ENCODE peak calls at places on chromosomes 13 and 19, in ten cellular contexts. H is psoas muscle, N is PC-9, L is esophagus squamous epithelium, K is colonic mucosa, U is thoracic aorta, W is epithelial cell of prostate, T is body of pancreas, J is tibial nerve, C is testis. Q is an unnamed sample.

GRCh38 chr13:37386276-37386675 is 212.3 kb downstream of the POSTN start:
- DNase-seq in H (no peak), N (no peak), L (no peak), K (no peak), U (no peak), W (no peak), T (no peak), J (no peak), C (no peak), Q (no peak)

GRCh38 chr19:38035515-38036495 is 128.8 kb downstream of the SIPA1L3 start:
- DNase-seq in H (no peak), N (no peak), L (no peak), K (no peak), U (no peak), W (no peak), T (no peak), J (no peak), C (no peak), Q (no peak)

GRCh38 chr13:110317496-110318195 is 10.6 kb downstream of the COL4A2 start:
- DNase-seq in H (no peak), N (no peak), L (no peak), K (no peak), U (no peak), W (no peak), T (no peak), J (no peak), C (no peak), Q (no peak)

GRCh38 chr13:103884139-103884723 is 818.0 kb upstream of the SLC10A2 start:
- DNase-seq in H (no peak), N (no peak), L (no peak), K (no peak), U (no peak), W (no peak), T (no peak), J (no peak), C (no peak), Q (no peak)

GRCh38 chr13:45879666-45880065 is 28.1 kb upstream of the SIAH3 start:
- DNase-seq in H (peak; percentile 70), N (no peak), L (no peak), K (no peak), U (no peak), W (no peak), T (no peak), J (no peak), C (no peak), Q (no peak)

GRCh38 chr13:36858285-36858684 is 39.3 kb downstream of the RFXAP start:
- DNase-seq in H (no peak), N (peak; percentile 45), L (no peak), K (no peak), U (no peak), W (no peak), T (no peak), J (peak; percentile 8), C (no peak), Q (no peak)

GRCh38 chr19:13008926-13009787 is 13.9 kb downstream of the NFIX start:
- DNase-seq in H (no peak), N (no peak), L (no peak), K (no peak), U (no peak), W (no peak), T (no peak), J (no peak), C (no peak), Q (no peak)

GRCh38 chr13:99690426-99691189 is 189.3 kb downstream of the TM9SF2 start:
- DNase-seq in H (no peak), N (no peak), L (no peak), K (no peak), U (no peak), W (no peak), T (no peak), J (no peak), C (no peak), Q (no peak)

GRCh38 chr13:79485014-79485441 is 4.1 kb downstream of the NDFIP2 start:
- DNase-seq in H (peak; percentile 14), N (peak; percentile 97), L (no peak), K (peak; percentile 61), U (no peak), W (peak; percentile 80), T (peak; percentile 41), J (no peak), C (no peak), Q (no peak)

GRCh38 chr19:3879656-3880055 is 829 bp upstream of the ATCAY start:
- DNase-seq in H (no peak), N (no peak), L (no peak), K (no peak), U (no peak), W (no peak), T (no peak), J (no peak), C (no peak), Q (no peak)

GRCh38 chr13:106599875-106600797 is 32.2 kb upstream of the ARGLU1 start:
- DNase-seq in H (no peak), N (no peak), L (no peak), K (peak; percentile 32), U (no peak), W (no peak), T (no peak), J (peak; percentile 17), C (peak; percentile 20), Q (no peak)

GRCh38 chr13:96810104-96810503 is 184.2 kb downstream of the OXGR1 start:
- DNase-seq in H (no peak), N (no peak), L (no peak), K (no peak), U (no peak), W (no peak), T (no peak), J (no peak), C (no peak), Q (no peak)

GRCh38 chr13:37058801-37059135 is 720 bp downstream of the SUPT20H start:
- DNase-seq in H (no peak), N (no peak), L (no peak), K (peak; percentile 44), U (no peak), W (no peak), T (no peak), J (no peak), C (peak; percentile 58), Q (no peak)

DNA sequence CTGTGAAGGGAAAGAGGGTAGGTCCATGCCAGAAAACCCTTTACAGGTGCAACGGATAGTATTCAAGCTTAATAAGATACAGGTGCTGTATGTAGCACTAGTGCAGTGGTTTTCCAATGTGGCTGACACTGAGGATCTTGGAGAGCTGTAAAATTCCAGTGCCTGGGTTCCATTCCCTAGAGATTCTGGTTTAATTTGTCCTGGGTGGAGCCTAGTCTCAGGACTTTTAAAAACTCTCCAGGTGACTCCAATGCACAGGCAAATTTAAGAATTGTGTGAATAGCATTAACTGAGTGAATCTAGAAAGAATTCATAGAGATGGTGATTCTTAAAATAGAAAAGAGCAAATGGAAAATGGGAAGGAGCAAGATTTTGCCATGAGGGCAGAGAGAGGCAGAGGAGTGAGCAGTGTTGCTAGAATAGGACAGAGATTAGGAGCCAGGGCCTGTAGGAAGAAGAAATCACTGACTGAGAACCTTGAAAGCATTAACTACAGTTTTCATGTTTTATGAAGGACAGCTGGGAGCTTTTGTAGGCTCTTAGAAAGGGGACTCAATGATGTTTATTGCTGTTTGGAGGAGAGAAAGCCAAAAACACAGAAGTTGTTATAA is 261.8 kb downstream of the DLEU7 start:
- DNase-seq in H (no peak), N (no peak), L (no peak), K (no peak), U (no peak), W (no peak), T (no peak), J (no peak), C (no peak), Q (no peak)
- H3K27ac ChIP-seq in H (no peak overlapping the region), N (no peak overlapping the region), L (no peak overlapping the region), K (no peak overlapping the region), U (peak overlapping the region; percentile 64), W (no peak overlapping the region), T (no peak overlapping the region), J (no peak overlapping the region), C (no peak overlapping the region), Q (no peak overlapping the region)

GRCh38 chr13:43664700-43665191 is 122.0 kb downstream of the ENOX1 start:
- DNase-seq in H (no peak), N (peak; percentile 57), L (no peak), K (peak; percentile 60), U (no peak), W (no peak), T (peak; percentile 14), J (no peak), C (no peak), Q (no peak)
- H3K27ac ChIP-seq in H (no peak overlapping the region), N (no peak overlapping the region), L (peak overlapping the region; percentile 5), K (peak overlapping the region; percentile 40), U (no peak overlapping the region), W (no peak overlapping the region), T (peak overlapping the region; percentile 2), J (no peak overlapping the region), C (no peak overlapping the region), Q (no peak overlapping the region)

GRCh38 chr19:44304659-44305193 is at the start of gene ZNF235:
- DNase-seq in H (peak; percentile 92), N (peak; percentile 97), L (peak; percentile 46), K (peak; percentile 94), U (peak; percentile 82), W (peak; percentile 88), T (peak; percentile 89), J (peak; percentile 79), C (peak; percentile 96), Q (peak; percentile 87)
- H3K27ac ChIP-seq in H (peak within 1 kb of the TSS; percentile 82), N (peak within 1 kb of the TSS; percentile 49), L (peak within 1 kb of the TSS; percentile 73), K (peak within 1 kb of the TSS; percentile 56), U (peak within 1 kb of the TSS; percentile 69), W (peak within 1 kb of the TSS; percentile 72), T (peak within 1 kb of the TSS; percentile 76), J (peak within 1 kb of the TSS; percentile 72), C (peak within 1 kb of the TSS; percentile 79), Q (peak within 1 kb of the TSS; percentile 70)

DNA sequence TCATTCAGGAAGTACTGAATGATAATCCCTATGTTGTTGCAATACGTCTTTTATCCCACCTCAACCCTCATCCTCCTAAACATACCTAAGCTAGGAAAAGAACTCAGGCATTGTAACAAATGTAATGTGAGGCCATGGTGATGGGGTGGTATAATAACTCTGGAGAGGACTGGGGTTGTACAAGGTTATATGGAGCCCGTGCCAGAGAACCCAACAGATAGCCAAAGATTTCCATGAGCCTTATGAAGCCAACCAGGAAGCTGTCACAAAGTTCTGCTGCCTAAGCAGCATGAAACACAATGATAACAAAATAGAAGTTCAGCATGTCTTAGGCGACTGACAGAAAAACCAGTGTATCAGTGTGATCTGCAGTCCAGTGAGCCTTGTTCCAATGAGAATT is 394.1 kb upstream of the NBEA start:
- DNase-seq in H (no peak), N (no peak), L (no peak), K (no peak), U (no peak), W (no peak), T (no peak), J (no peak), C (no peak), Q (no peak)
- H3K27ac ChIP-seq in H (no peak overlapping the region), N (no peak overlapping the region), L (no peak overlapping the region), K (no peak overlapping the region), U (no peak overlapping the region), W (no peak overlapping the region), T (no peak overlapping the region), J (no peak overlapping the region), C (no peak overlapping the region), Q (no peak overlapping the region)

GRCh38 chr13:77918391-77919261 is at the start of gene EDNRB:
- DNase-seq in H (peak; percentile 41), N (no peak), L (no peak), K (peak; percentile 43), U (no peak), W (peak; percentile 8), T (peak; percentile 29), J (peak; percentile 43), C (peak; percentile 39), Q (peak; percentile 60)
- H3K27ac ChIP-seq in H (no peak within 1 kb of the TSS), N (no peak within 1 kb of the TSS), L (peak within 1 kb of the TSS; percentile 64), K (peak within 1 kb of the TSS; percentile 60), U (no peak within 1 kb of the TSS), W (no peak within 1 kb of the TSS), T (peak within 1 kb of the TSS; percentile 22), J (peak within 1 kb of the TSS; percentile 60), C (peak within 1 kb of the TSS; percentile 70), Q (peak within 1 kb of the TSS; percentile 7)

Q was measured in substantia nigra.